ENCODE peak calls at places on chromosomes 11 and 22, in nine cellular contexts. A is fibroblast of mammary gland, V is osteocyte, S is endothelial cell of umbilical vein, Q is MCF 10A, L is AG10803, Y is cardiac muscle cell, I is AG04450, E is GM12865. H is an unnamed sample.
A peak's percentile ranks its signal among the peaks of the same experiment; 100 is the strongest.

GRCh38 chr11:68056317-68057285 is 17.8 kb downstream of the TCIRG1 start:
- DNase-seq in A (no peak), V (no peak), S (no peak), Q (no peak), L (no peak), Y (no peak), I (no peak), E (no peak), H (no peak)

GRCh38 chr22:50625568-50626313 is 2.2 kb downstream of the ARSA start:
- DNase-seq in A (no peak), V (no peak), S (no peak), Q (no peak), L (no peak), Y (no peak), I (no peak), E (no peak), H (no peak)

GRCh38 chr22:35894464-35894878 is 134.2 kb downstream of the RBFOX2 start:
- DNase-seq in A (no peak), V (no peak), S (no peak), Q (no peak), L (no peak), Y (no peak), I (no peak), E (no peak), H (peak; percentile 57)

GRCh38 chr11:129372609-129373488 is 2.8 kb upstream of the BARX2 start:
- DNase-seq in A (no peak), V (no peak), S (no peak), Q (no peak), L (no peak), Y (no peak), I (no peak), E (no peak), H (no peak)

GRCh38 chr22:30885001-30885366 is 83.6 kb downstream of the MORC2 start:
- DNase-seq in A (no peak), V (no peak), S (no peak), Q (no peak), L (no peak), Y (no peak), I (no peak), E (no peak), H (no peak)

GRCh38 chr11:46381046-46381835 is at the start of gene MDK:
- DNase-seq in A (no peak), V (no peak), S (peak; percentile 37), Q (no peak), L (no peak), Y (peak; percentile 56), I (no peak), E (no peak), H (no peak)

GRCh38 chr22:20316844-20317401 is 2.9 kb downstream of the DGCR6L start:
- DNase-seq in A (no peak), V (peak; percentile 73), S (no peak), Q (no peak), L (no peak), Y (no peak), I (no peak), E (no peak), H (no peak)

GRCh38 chr11:120801801-120802689 is 221.9 kb upstream of the TBCEL start:
- DNase-seq in A (peak; percentile 46), V (no peak), S (peak; percentile 58), Q (peak; percentile 60), L (peak; percentile 50), Y (peak; percentile 68), I (peak; percentile 15), E (peak; percentile 74), H (peak; percentile 76)

GRCh38 chr11:103898065-103898464 is 138.4 kb upstream of the DDI1 start:
- DNase-seq in A (no peak), V (no peak), S (no peak), Q (no peak), L (no peak), Y (no peak), I (no peak), E (peak; percentile 74), H (no peak)

GRCh38 chr11:90134420-90135003 is at the start of gene NAALAD2:
- DNase-seq in A (peak; percentile 37), V (no peak), S (peak; percentile 52), Q (no peak), L (peak; percentile 28), Y (peak; percentile 80), I (no peak), E (peak; percentile 44), H (peak; percentile 56)

GRCh38 chr22:26079009-26079408 is 90.3 kb upstream of the SEZ6L start:
- DNase-seq in A (no peak), V (no peak), S (no peak), Q (no peak), L (no peak), Y (no peak), I (no peak), E (no peak), H (no peak)

GRCh38 chr11:128946646-128947045 is 4.0 kb upstream of the TP53AIP1 start:
- DNase-seq in A (no peak), V (no peak), S (no peak), Q (no peak), L (no peak), Y (no peak), I (no peak), E (no peak), H (no peak)

GRCh38 chr11:30579776-30580175 is 6.4 kb downstream of the MPPED2 start:
- DNase-seq in A (no peak), V (no peak), S (no peak), Q (no peak), L (no peak), Y (no peak), I (no peak), E (no peak), H (no peak)

DNA sequence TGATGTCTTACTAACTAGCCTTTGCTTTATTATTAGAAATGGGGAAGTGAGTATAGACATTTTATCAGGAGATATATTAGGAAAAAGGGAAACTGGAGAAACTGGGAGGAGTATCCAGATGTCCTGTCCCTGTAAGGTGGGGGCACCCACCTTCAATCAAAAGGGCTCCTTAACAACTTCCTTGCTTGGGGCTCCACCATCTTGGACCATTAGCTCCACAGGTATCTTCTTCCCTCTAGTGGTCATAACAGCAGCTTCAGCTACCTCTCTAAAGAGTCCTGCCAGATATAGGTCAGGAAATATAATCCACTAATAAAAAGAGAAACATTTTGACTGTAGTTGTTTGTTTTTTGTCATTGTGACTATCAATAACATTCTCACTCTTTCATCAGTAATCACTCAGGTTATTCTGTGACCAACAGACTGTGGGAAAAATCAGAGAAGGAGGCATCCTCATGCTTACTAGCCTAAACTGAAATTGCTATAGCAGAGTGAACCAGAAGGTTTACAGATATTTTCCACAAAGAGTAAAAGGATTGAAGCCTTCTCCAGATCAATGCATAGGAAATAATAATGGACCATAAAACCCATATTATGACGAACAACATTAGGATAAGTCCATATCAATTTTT is 10.4 kb downstream of the OR51B4 start:
- DNase-seq in A (peak; percentile 69), V (no peak), S (peak; percentile 32), Q (peak; percentile 54), L (peak; percentile 31), Y (peak; percentile 55), I (no peak), E (peak; percentile 61), H (peak; percentile 83)
- TF ChIP-seq CTCF in A (peak; percentile 88), V (peak; percentile 58), S (peak; percentile 55), Q (peak; percentile 68), L (peak; percentile 67), Y (peak; percentile 75), I (peak; percentile 73), E (peak; percentile 61), H (peak; percentile 88)

GRCh38 chr22:32776397-32776796 is 25.1 kb upstream of the TIMP3 start:
- DNase-seq in A (no peak), V (no peak), S (no peak), Q (no peak), L (no peak), Y (no peak), I (no peak), E (no peak), H (no peak)

GRCh38 chr22:32777997-32778396 is 23.5 kb upstream of the TIMP3 start:
- DNase-seq in A (no peak), V (no peak), S (no peak), Q (no peak), L (no peak), Y (no peak), I (no peak), E (no peak), H (no peak)

GRCh38 chr22:32771761-32772160 is 29.7 kb upstream of the TIMP3 start:
- DNase-seq in A (no peak), V (no peak), S (no peak), Q (no peak), L (no peak), Y (no peak), I (no peak), E (no peak), H (no peak)

GRCh38 chr22:32776800-32777199 is 24.7 kb upstream of the TIMP3 start:
- DNase-seq in A (no peak), V (no peak), S (no peak), Q (no peak), L (no peak), Y (no peak), I (no peak), E (no peak), H (no peak)

GRCh38 chr22:32775957-32776356 is 25.5 kb upstream of the TIMP3 start:
- DNase-seq in A (no peak), V (no peak), S (no peak), Q (peak; percentile 29), L (no peak), Y (peak; percentile 22), I (no peak), E (peak; percentile 2), H (no peak)
- TF ChIP-seq CTCF in A (peak; percentile 47), V (peak; percentile 32), S (no peak), Q (peak; percentile 23), L (peak; percentile 49), Y (peak; percentile 48), I (peak; percentile 37), E (peak; percentile 25), H (peak; percentile 64)

GRCh38 chr11:910589-911030 is at the start of gene CHID1:
- DNase-seq in A (peak; percentile 70), V (peak; percentile 94), S (peak; percentile 81), Q (peak; percentile 86), L (peak; percentile 73), Y (peak; percentile 83), I (no peak), E (peak; percentile 91), H (peak; percentile 79)

GRCh38 chr11:911890-912219 is 1.2 kb upstream of the CHID1 start:
- DNase-seq in A (no peak), V (no peak), S (no peak), Q (no peak), L (no peak), Y (no peak), I (no peak), E (no peak), H (no peak)

GRCh38 chr11:912266-912665 is 1.7 kb upstream of the CHID1 start:
- DNase-seq in A (no peak), V (no peak), S (no peak), Q (no peak), L (no peak), Y (no peak), I (no peak), E (no peak), H (no peak)

GRCh38 chr11:910044-910588 is 494 bp downstream of the CHID1 start:
- DNase-seq in A (no peak), V (no peak), S (no peak), Q (no peak), L (no peak), Y (peak; percentile 2), I (no peak), E (peak; percentile 24), H (no peak)

GRCh38 chr11:911031-911889 is 650 bp upstream of the CHID1 start:
- DNase-seq in A (peak; percentile 77), V (no peak), S (peak; percentile 51), Q (peak; percentile 39), L (peak; percentile 53), Y (peak; percentile 64), I (no peak), E (peak; percentile 55), H (peak; percentile 88)
- TF ChIP-seq CTCF in A (no peak), V (peak; percentile 7), S (no peak), Q (no peak), L (no peak), Y (no peak), I (no peak), E (peak; percentile 4), H (no peak)

GRCh38 chr22:28925916-28926315 is 42.5 kb downstream of the ZNRF3 start:
- DNase-seq in A (no peak), V (no peak), S (no peak), Q (no peak), L (no peak), Y (no peak), I (no peak), E (no peak), H (no peak)
- TF ChIP-seq CTCF in A (no peak), V (no peak), S (no peak), Q (no peak), L (no peak), Y (no peak), I (no peak), E (no peak), H (no peak)

H was measured in choroid plexus epithelial cell.